ENCODE peak calls at places on chromosomes 1 and 21, in ten cellular contexts. Z is lower leg skin, H is tibial nerve, P is K562, R is stomach, D is fibroblast of lung, C is A549, I is AG04450, A is HFF-Myc, U is A673. S is an unnamed sample.

GRCh38 chr1:17544951-17545350 is 5.5 kb downstream of the ARHGEF10L start:
- DNase-seq in Z (no peak), H (no peak), P (no peak), R (no peak), D (peak), C (no peak), I (no peak), A (no peak), U (no peak), S (no peak)

GRCh38 chr1:24849653-24850295 is 80.3 kb downstream of the RUNX3 start:
- DNase-seq in Z (no peak), H (no peak), P (peak), R (peak), D (no peak), C (peak), I (no peak), A (no peak), U (peak), S (no peak)

GRCh38 chr1:40185951-40186864 is 25.0 kb downstream of the RLF start:
- DNase-seq in Z (no peak), H (no peak), P (no peak), R (no peak), D (peak), C (no peak), I (no peak), A (peak), U (peak), S (peak)

GRCh38 chr1:49102752-49103151 is 326.1 kb upstream of the BEND5 start:
- DNase-seq in Z (no peak), H (no peak), P (no peak), R (no peak), D (peak), C (no peak), I (no peak), A (no peak), U (no peak), S (peak)

GRCh38 chr1:210440081-210440480 is 111.4 kb downstream of the HHAT start:
- DNase-seq in Z (no peak), H (no peak), P (no peak), R (no peak), D (peak), C (no peak), I (no peak), A (no peak), U (peak), S (no peak)

GRCh38 chr1:53182111-53182593 is 14.5 kb upstream of the CPT2 start:
- DNase-seq in Z (peak), H (peak), P (peak), R (peak), D (peak), C (peak), I (no peak), A (no peak), U (peak), S (peak)

GRCh38 chr1:180615493-180616290 is 16.1 kb upstream of the XPR1 start:
- DNase-seq in Z (no peak), H (no peak), P (no peak), R (no peak), D (peak), C (no peak), I (peak), A (no peak), U (no peak), S (no peak)

GRCh38 chr1:151311589-151312331 is 15.5 kb downstream of the PI4KB start:
- DNase-seq in Z (peak), H (peak), P (peak), R (peak), D (peak), C (peak), I (peak), A (peak), U (peak), S (peak)

GRCh38 chr1:19775317-19775716 is 24.4 kb downstream of the TMCO4 start:
- DNase-seq in Z (no peak), H (no peak), P (no peak), R (no peak), D (peak), C (no peak), I (no peak), A (no peak), U (peak), S (peak)

GRCh38 chr21:32131960-32132359 is 146.9 kb downstream of the MIS18A start:
- DNase-seq in Z (no peak), H (no peak), P (peak), R (no peak), D (peak), C (peak), I (no peak), A (no peak), U (no peak), S (peak)

GRCh38 chr1:189269011-189269410 is 1208.7 kb downstream of the BRINP3 start:
- DNase-seq in Z (no peak), H (no peak), P (peak), R (no peak), D (peak), C (peak), I (no peak), A (no peak), U (peak), S (peak)

GRCh38 chr1:154726443-154726842 is 118.5 kb upstream of the ADAR start:
- DNase-seq in Z (no peak), H (no peak), P (no peak), R (no peak), D (peak), C (no peak), I (no peak), A (no peak), U (no peak), S (peak)

GRCh38 chr1:11752359-11753208 is 9.4 kb upstream of the C1orf167 start:
- DNase-seq in Z (no peak), H (no peak), P (peak), R (no peak), D (no peak), C (no peak), I (no peak), A (no peak), U (peak), S (no peak)

GRCh38 chr1:33007190-33008050 is 29.3 kb downstream of the AK2 start:
- DNase-seq in Z (no peak), H (peak), P (peak), R (peak), D (peak), C (peak), I (peak), A (peak), U (peak), S (peak)

GRCh38 chr1:64574301-64574700 is 104.4 kb downstream of the CACHD1 start:
- DNase-seq in Z (no peak), H (no peak), P (no peak), R (no peak), D (no peak), C (no peak), I (no peak), A (no peak), U (no peak), S (peak)

GRCh38 chr1:12627308-12627707 is 9.3 kb upstream of the DHRS3 start:
- DNase-seq in Z (no peak), H (no peak), P (no peak), R (no peak), D (no peak), C (no peak), I (no peak), A (no peak), U (no peak), S (no peak)

GRCh38 chr1:7558481-7558880 is 212.6 kb upstream of the VAMP3 start:
- DNase-seq in Z (no peak), H (no peak), P (no peak), R (no peak), D (no peak), C (no peak), I (no peak), A (no peak), U (no peak), S (no peak)

GRCh38 chr1:100538935-100539835 is 1.2 kb downstream of the GPR88 start:
- DNase-seq in Z (peak), H (no peak), P (no peak), R (peak), D (peak), C (peak), I (no peak), A (no peak), U (peak), S (no peak)

GRCh38 chr1:168509875-168510594 is 33.8 kb downstream of the XCL2 start:
- DNase-seq in Z (no peak), H (no peak), P (no peak), R (no peak), D (no peak), C (no peak), I (no peak), A (no peak), U (no peak), S (no peak)

GRCh38 chr21:40732243-40732642 is 114.7 kb downstream of the DSCAM start:
- DNase-seq in Z (no peak), H (no peak), P (no peak), R (no peak), D (peak), C (no peak), I (no peak), A (no peak), U (no peak), S (peak)

GRCh38 chr1:220278991-220279390 is 6.7 kb upstream of the RAB3GAP2 start:
- DNase-seq in Z (no peak), H (no peak), P (no peak), R (no peak), D (peak), C (no peak), I (no peak), A (no peak), U (no peak), S (peak)

GRCh38 chr1:73789965-73790364 is 408.0 kb downstream of the LRRIQ3 start:
- DNase-seq in Z (no peak), H (no peak), P (no peak), R (no peak), D (no peak), C (no peak), I (no peak), A (no peak), U (no peak), S (no peak)

GRCh38 chr1:155195201-155196102 is 12.2 kb downstream of the THBS3 start:
- DNase-seq in Z (no peak), H (no peak), P (no peak), R (no peak), D (no peak), C (no peak), I (no peak), A (no peak), U (no peak), S (no peak)

GRCh38 chr1:56146449-56146848 is 432.9 kb downstream of the PLPP3 start:
- DNase-seq in Z (no peak), H (peak), P (no peak), R (no peak), D (peak), C (no peak), I (no peak), A (no peak), U (no peak), S (peak)

GRCh38 chr1:54995013-54995760 is 3.5 kb upstream of the BSND start:
- DNase-seq in Z (no peak), H (no peak), P (no peak), R (no peak), D (no peak), C (no peak), I (no peak), A (no peak), U (peak), S (no peak)

GRCh38 chr21:34965200-34966174 is 83.6 kb downstream of the RUNX1 start:
- DNase-seq in Z (no peak), H (no peak), P (no peak), R (no peak), D (peak), C (peak), I (peak), A (no peak), U (no peak), S (peak)

DNA sequence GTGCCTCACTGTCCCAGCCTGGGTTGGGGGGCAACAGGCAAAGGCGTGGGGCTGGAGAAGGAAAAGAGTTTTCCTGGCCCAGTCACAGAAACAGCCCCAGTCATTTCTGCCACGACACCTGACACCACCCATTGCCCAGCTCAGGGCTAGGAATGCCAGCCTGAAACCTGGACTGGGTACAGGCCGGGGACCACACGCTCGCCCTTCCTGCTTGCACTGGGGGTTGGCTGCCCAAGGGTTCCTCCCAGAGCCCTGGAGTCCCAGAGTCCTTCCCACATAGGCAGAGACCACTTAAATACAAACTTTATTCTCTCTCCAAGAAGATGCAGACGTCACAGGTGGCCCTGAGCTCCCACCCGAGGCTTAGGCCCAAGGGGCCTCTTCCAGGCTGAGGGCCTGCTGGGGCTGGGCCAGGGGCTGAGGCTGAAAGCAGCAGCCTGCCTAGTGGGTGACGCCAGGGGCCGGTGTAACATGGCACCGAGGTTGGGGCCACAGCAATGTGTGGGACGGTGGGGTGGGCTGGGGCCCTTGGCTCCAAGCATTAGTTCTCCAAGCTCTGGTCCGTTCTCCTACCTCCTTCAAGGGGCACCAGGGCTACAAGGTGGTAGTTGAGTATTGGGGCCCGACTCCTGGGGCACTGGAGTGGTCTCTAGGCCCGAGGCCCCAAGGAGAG is 1.6 kb downstream of the TMEM52 start:
- DNase-seq in Z (no peak), H (no peak), P (no peak), R (no peak), D (no peak), C (no peak), I (no peak), A (no peak), U (no peak), S (no peak)
- H3K4me3 ChIP-seq in Z (no peak), H (no peak), P (no peak), R (no peak), D (no peak), C (no peak), I (no peak), A (no peak), U (no peak), S (no peak)

GRCh38 chr21:30962013-30962412 is 76.3 kb downstream of the KRTAP19-8 start:
- DNase-seq in Z (no peak), H (no peak), P (no peak), R (no peak), D (no peak), C (no peak), I (no peak), A (no peak), U (no peak), S (no peak)
- TF ChIP-seq CTCF in Z (no peak), H (no peak), P (no peak), R (no peak), D (no peak), C (no peak), I (no peak), A (no peak), U (peak), S (no peak)

DNA sequence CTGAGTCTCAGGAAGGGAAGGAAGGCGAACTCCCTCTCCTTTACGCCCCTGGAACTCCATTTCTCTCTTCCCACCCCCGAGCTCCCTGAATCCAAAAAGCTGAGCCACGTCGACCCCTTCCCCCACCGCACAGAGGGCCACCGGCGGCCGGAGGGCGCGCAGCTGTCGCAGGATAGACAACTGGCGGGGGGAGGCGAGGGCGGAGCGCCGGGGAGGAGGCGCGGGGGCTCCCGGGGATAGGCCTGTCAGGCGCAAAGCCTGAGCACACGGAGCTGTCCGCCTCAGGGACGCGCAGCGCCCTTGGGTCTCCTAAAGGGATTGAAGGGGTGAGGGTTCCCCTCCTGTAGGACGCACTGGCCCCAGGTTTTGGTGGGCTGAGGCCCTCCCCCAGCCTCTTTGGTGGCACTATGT is 752 bp upstream of the ACTA1 start:
- DNase-seq in Z (no peak), H (no peak), P (no peak), R (no peak), D (no peak), C (no peak), I (no peak), A (no peak), U (no peak), S (no peak)
- H3K4me3 ChIP-seq in Z (no peak), H (no peak), P (no peak), R (no peak), D (no peak), C (no peak), I (no peak), A (no peak), U (no peak), S (no peak)

DNA sequence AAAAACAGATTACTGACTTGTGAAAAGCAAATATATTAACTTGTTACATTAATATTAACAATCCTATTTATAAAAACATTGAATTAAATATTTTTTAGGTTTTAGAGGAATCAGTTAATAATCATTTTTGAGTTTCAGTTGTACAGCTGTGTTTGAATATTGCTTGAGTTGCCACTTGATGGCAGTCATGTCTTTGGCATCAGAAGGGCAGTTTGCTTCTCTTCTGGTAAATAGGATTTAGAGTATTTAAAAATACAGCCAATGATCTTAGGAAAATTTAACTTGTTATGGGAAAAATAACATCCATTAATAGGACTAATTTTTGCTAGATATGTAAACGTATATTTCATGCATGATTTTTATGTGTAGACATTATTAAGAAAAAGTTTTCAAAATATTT is 234.1 kb downstream of the NCAM2 start:
- DNase-seq in Z (no peak), H (no peak), P (peak), R (no peak), D (peak), C (no peak), I (peak), A (no peak), U (peak), S (no peak)
- TF ChIP-seq CTCF in Z (no peak), H (peak), P (no peak), R (no peak), D (peak), C (no peak), I (peak), A (peak), U (peak), S (peak)

DNA sequence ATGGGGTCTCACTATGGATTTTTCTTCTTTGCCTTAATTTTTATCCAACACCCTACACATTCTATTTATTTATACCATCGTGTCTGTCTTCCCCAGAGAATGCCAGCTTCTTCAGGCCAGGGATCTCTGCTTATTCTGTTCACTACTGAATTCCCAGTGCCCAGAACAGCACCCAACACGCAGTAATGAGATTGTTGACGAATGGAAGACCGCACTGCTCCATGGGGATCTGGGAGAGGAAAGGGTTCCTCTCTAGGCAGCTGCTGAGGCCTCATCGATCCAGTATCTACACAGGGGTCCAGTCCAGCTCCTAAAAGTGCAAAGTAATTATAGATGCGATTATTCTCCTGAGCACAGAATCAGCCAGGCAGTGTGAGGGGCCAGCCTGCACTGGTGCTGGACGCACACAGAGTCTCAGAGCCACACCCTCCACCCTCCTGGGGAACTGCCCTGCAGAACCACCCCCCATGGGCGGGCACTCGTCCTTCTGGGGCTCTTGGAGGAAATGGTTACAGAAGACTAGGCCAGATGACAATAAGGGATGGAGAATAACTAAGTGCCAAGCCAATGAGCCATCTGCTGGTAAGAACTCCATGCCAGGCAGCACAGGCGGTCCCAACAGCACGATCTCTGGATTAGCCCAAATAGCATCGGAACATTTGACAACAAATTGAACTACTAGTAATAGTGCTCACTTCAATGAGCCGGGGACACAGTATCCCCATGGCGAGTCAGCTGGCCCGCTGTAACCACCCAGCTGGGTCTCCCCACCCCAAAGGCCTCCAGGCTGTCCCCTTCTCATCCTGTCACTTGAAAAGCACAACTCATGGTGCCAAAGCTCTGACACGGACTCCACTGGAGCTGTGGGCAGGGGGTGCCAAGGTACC is 1.7 kb upstream of the PDE9A start:
- DNase-seq in Z (no peak), H (no peak), P (no peak), R (no peak), D (no peak), C (no peak), I (no peak), A (no peak), U (no peak), S (no peak)
- H3K4me3 ChIP-seq in Z (no peak), H (no peak), P (no peak), R (no peak), D (no peak), C (no peak), I (no peak), A (no peak), U (no peak), S (no peak)

DNA sequence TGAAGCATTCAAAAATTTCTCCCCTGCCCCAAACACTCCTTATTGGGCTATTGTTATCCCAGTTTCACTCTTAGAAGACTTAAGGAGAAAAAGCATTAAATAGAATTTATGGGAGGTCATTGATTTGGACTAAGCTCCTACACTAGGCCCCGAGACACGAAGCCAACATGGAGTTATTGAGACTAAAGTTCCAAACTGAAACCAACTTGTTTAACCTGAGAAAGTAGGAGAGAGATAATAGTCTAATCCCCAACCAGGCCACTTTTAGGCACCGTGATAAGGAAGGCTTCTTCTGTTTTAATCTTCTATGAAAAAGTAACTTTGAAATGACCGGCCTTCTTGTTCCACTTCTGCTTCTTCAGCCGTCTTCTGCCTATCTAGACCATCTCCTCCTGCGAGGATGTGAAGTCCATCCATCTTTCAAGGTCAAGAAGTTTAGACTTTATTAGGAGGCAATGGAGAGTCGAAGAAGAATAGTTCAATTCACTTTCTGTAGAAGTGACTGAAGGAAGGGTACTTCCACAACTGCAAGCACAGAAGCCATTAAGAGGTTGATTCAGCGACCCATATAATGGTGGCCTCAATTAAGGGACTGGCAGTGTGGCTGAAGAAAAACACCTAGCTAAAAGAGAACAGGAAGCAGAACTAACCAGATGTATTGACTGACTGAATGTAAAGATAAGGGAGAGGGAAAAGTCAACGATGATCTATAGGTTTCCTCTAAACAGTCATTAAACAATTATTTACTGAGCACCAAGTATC is 428.8 kb downstream of the SMYD3 start:
- DNase-seq in Z (no peak), H (no peak), P (peak), R (no peak), D (no peak), C (no peak), I (no peak), A (no peak), U (no peak), S (no peak)
- TF ChIP-seq CTCF in Z (no peak), H (no peak), P (no peak), R (no peak), D (no peak), C (no peak), I (no peak), A (no peak), U (no peak), S (no peak)

GRCh38 chr1:36771222-36771621 is 263.1 kb downstream of the GRIK3 start:
- DNase-seq in Z (no peak), H (no peak), P (no peak), R (no peak), D (no peak), C (no peak), I (no peak), A (no peak), U (no peak), S (no peak)
- H3K4me3 ChIP-seq in Z (no peak), H (no peak), P (no peak), R (no peak), D (no peak), C (no peak), I (no peak), A (no peak), U (no peak), S (no peak)

S was measured in astrocyte.